ENCODE peak calls at places on chromosome 3, in six cellular contexts. One of them, this sample, is unnamed.

GRCh38 chr3:155196131-155197075 is 97.1 kb downstream of the STRIT1 start:
- DNase-seq in HEK293T: no peak
- DNase-seq in effector CD4-positive, alpha-beta T cell: no peak
- DNase-seq in SK-N-MC: no peak
- DNase-seq in spleen: no peak
- DNase-seq in cardiac muscle cell: no peak
- DNase-seq in this sample: no peak

GRCh38 chr3:2978977-2979732 is 131.0 kb downstream of the IL5RA start:
- DNase-seq in spleen: no peak
- DNase-seq in SK-N-MC: no peak
- DNase-seq in effector CD4-positive, alpha-beta T cell: no peak
- DNase-seq in cardiac muscle cell: no peak
- DNase-seq in HEK293T: no peak
- DNase-seq in this sample: no peak

GRCh38 chr3:99159220-99159762 is 257.8 kb upstream of the DCBLD2 start:
- DNase-seq in HEK293T: no peak
- DNase-seq in SK-N-MC: no peak
- DNase-seq in cardiac muscle cell: no peak
- DNase-seq in effector CD4-positive, alpha-beta T cell: no peak
- DNase-seq in spleen: no peak
- DNase-seq in this sample: no peak

GRCh38 chr3:160413613-160414248 is 14.3 kb downstream of the SMC4 start:
- DNase-seq in spleen: peak
- DNase-seq in effector CD4-positive, alpha-beta T cell: peak
- DNase-seq in HEK293T: peak
- DNase-seq in cardiac muscle cell: peak
- DNase-seq in SK-N-MC: peak
- DNase-seq in this sample: peak

GRCh38 chr3:71358243-71358642 is 225.3 kb downstream of the FOXP1 start:
- DNase-seq in cardiac muscle cell: no peak
- DNase-seq in SK-N-MC: no peak
- DNase-seq in HEK293T: no peak
- DNase-seq in effector CD4-positive, alpha-beta T cell: no peak
- DNase-seq in spleen: no peak
- DNase-seq in this sample: peak

GRCh38 chr3:39213613-39214012 is 21.2 kb upstream of the XIRP1 start:
- DNase-seq in HEK293T: no peak
- DNase-seq in SK-N-MC: no peak
- DNase-seq in cardiac muscle cell: no peak
- DNase-seq in effector CD4-positive, alpha-beta T cell: no peak
- DNase-seq in spleen: no peak
- DNase-seq in this sample: no peak

GRCh38 chr3:12154151-12154550 is 4.6 kb downstream of the TIMP4 start:
- DNase-seq in spleen: no peak
- DNase-seq in cardiac muscle cell: no peak
- DNase-seq in effector CD4-positive, alpha-beta T cell: no peak
- DNase-seq in HEK293T: no peak
- DNase-seq in SK-N-MC: no peak
- DNase-seq in this sample: no peak

GRCh38 chr3:5264896-5265770 is 77.6 kb downstream of the EDEM1 start:
- DNase-seq in HEK293T: no peak
- DNase-seq in cardiac muscle cell: no peak
- DNase-seq in effector CD4-positive, alpha-beta T cell: no peak
- DNase-seq in SK-N-MC: no peak
- DNase-seq in spleen: no peak
- DNase-seq in this sample: no peak

GRCh38 chr3:141797167-141797773 is 34.1 kb downstream of the GRK7 start:
- DNase-seq in effector CD4-positive, alpha-beta T cell: peak
- DNase-seq in cardiac muscle cell: peak
- DNase-seq in spleen: peak
- DNase-seq in SK-N-MC: peak
- DNase-seq in HEK293T: no peak
- DNase-seq in this sample: peak

GRCh38 chr3:189602471-189602870 is 28.7 kb upstream of the TP63 start:
- DNase-seq in effector CD4-positive, alpha-beta T cell: no peak
- DNase-seq in spleen: no peak
- DNase-seq in SK-N-MC: no peak
- DNase-seq in HEK293T: no peak
- DNase-seq in cardiac muscle cell: no peak
- DNase-seq in this sample: no peak

GRCh38 chr3:8421267-8421666 is 80.4 kb upstream of the LMCD1 start:
- DNase-seq in spleen: no peak
- DNase-seq in SK-N-MC: no peak
- DNase-seq in cardiac muscle cell: no peak
- DNase-seq in effector CD4-positive, alpha-beta T cell: no peak
- DNase-seq in HEK293T: no peak
- DNase-seq in this sample: no peak

GRCh38 chr3:113560265-113560664 is 27.9 kb downstream of the SIDT1 start:
- DNase-seq in SK-N-MC: no peak
- DNase-seq in cardiac muscle cell: no peak
- DNase-seq in HEK293T: no peak
- DNase-seq in spleen: no peak
- DNase-seq in effector CD4-positive, alpha-beta T cell: no peak
- DNase-seq in this sample: no peak

GRCh38 chr3:49712166-49712565 is 7.3 kb downstream of the AMIGO3 start:
- DNase-seq in SK-N-MC: no peak
- DNase-seq in cardiac muscle cell: no peak
- DNase-seq in spleen: no peak
- DNase-seq in effector CD4-positive, alpha-beta T cell: no peak
- DNase-seq in HEK293T: no peak
- DNase-seq in this sample: no peak

GRCh38 chr3:49873623-49874022 is 3.9 kb upstream of the CAMKV start:
- DNase-seq in cardiac muscle cell: no peak
- DNase-seq in spleen: no peak
- DNase-seq in effector CD4-positive, alpha-beta T cell: no peak
- DNase-seq in HEK293T: no peak
- DNase-seq in SK-N-MC: no peak
- DNase-seq in this sample: no peak

GRCh38 chr3:10173926-10174435 is 9.3 kb downstream of the IRAK2 start:
- DNase-seq in effector CD4-positive, alpha-beta T cell: no peak
- DNase-seq in SK-N-MC: no peak
- DNase-seq in cardiac muscle cell: no peak
- DNase-seq in HEK293T: no peak
- DNase-seq in spleen: no peak
- DNase-seq in this sample: peak

GRCh38 chr3:62373714-62374333 is 474 bp upstream of the FEZF2 start:
- DNase-seq in SK-N-MC: no peak
- DNase-seq in HEK293T: no peak
- DNase-seq in spleen: no peak
- DNase-seq in cardiac muscle cell: no peak
- DNase-seq in effector CD4-positive, alpha-beta T cell: no peak
- DNase-seq in this sample: no peak

GRCh38 chr3:52095990-52096775 is 39.8 kb upstream of the DUSP7 start:
- DNase-seq in HEK293T: no peak
- DNase-seq in spleen: peak
- DNase-seq in SK-N-MC: no peak
- DNase-seq in cardiac muscle cell: no peak
- DNase-seq in effector CD4-positive, alpha-beta T cell: no peak
- DNase-seq in this sample: no peak

GRCh38 chr3:10549617-10550228 is 44.3 kb upstream of the ATP2B2 start:
- DNase-seq in SK-N-MC: no peak
- DNase-seq in spleen: no peak
- DNase-seq in HEK293T: no peak
- DNase-seq in effector CD4-positive, alpha-beta T cell: no peak
- DNase-seq in cardiac muscle cell: no peak
- DNase-seq in this sample: no peak

GRCh38 chr3:54841461-54841860 is 86.4 kb downstream of the LRTM1 start:
- DNase-seq in SK-N-MC: no peak
- DNase-seq in HEK293T: no peak
- DNase-seq in spleen: no peak
- DNase-seq in effector CD4-positive, alpha-beta T cell: no peak
- DNase-seq in cardiac muscle cell: no peak
- DNase-seq in this sample: no peak

GRCh38 chr3:30355622-30356021 is 250.8 kb upstream of the TGFBR2 start:
- DNase-seq in HEK293T: no peak
- DNase-seq in spleen: no peak
- DNase-seq in effector CD4-positive, alpha-beta T cell: no peak
- DNase-seq in cardiac muscle cell: no peak
- DNase-seq in SK-N-MC: no peak
- DNase-seq in this sample: no peak

GRCh38 chr3:38604246-38604645 is 45.2 kb downstream of the SCN5A start:
- DNase-seq in effector CD4-positive, alpha-beta T cell: no peak
- DNase-seq in cardiac muscle cell: no peak
- DNase-seq in spleen: peak
- DNase-seq in SK-N-MC: no peak
- DNase-seq in HEK293T: no peak
- DNase-seq in this sample: no peak

GRCh38 chr3:99868438-99868723 is 50.7 kb downstream of the CMSS1 start:
- DNase-seq in SK-N-MC: no peak
- DNase-seq in spleen: no peak
- DNase-seq in HEK293T: no peak
- DNase-seq in effector CD4-positive, alpha-beta T cell: peak
- DNase-seq in cardiac muscle cell: peak
- DNase-seq in this sample: peak

GRCh38 chr3:143327388-143327787 is 207.8 kb downstream of the CHST2 start:
- DNase-seq in SK-N-MC: peak
- DNase-seq in cardiac muscle cell: no peak
- DNase-seq in spleen: no peak
- DNase-seq in HEK293T: no peak
- DNase-seq in effector CD4-positive, alpha-beta T cell: no peak
- DNase-seq in this sample: no peak

GRCh38 chr3:41933154-41933676 is 28.7 kb downstream of the ULK4 start:
- DNase-seq in cardiac muscle cell: no peak
- DNase-seq in HEK293T: no peak
- DNase-seq in SK-N-MC: no peak
- DNase-seq in spleen: no peak
- DNase-seq in effector CD4-positive, alpha-beta T cell: no peak
- DNase-seq in this sample: no peak

GRCh38 chr3:142857056-142857455 is 31.8 kb downstream of the PCOLCE2 start:
- DNase-seq in effector CD4-positive, alpha-beta T cell: no peak
- DNase-seq in spleen: no peak
- DNase-seq in HEK293T: peak
- DNase-seq in SK-N-MC: no peak
- DNase-seq in cardiac muscle cell: peak
- DNase-seq in this sample: peak

GRCh38 chr3:127431066-127431465 is 143.2 kb upstream of the PRR20G start:
- DNase-seq in spleen: no peak
- DNase-seq in SK-N-MC: peak
- DNase-seq in cardiac muscle cell: peak
- DNase-seq in effector CD4-positive, alpha-beta T cell: no peak
- DNase-seq in HEK293T: no peak
- DNase-seq in this sample: no peak

This sample was measured in GM12865.